ENCODE peak calls at places on chromosomes 5 and 9, in four cellular contexts. J is trophoblast cell, R is IMR-90, V is mesendoderm. D is an unnamed sample.

GRCh38 chr5:118611332-118611945 is 376.9 kb downstream of the DTWD2 start:
- DNase-seq in J (peak; percentile 56), R (peak; percentile 17), V (peak; percentile 53), D (peak; percentile 23)

GRCh38 chr9:78286125-78286524 is 10.8 kb upstream of the PSAT1 start:
- DNase-seq in J (no peak), R (no peak), V (no peak), D (no peak)

GRCh38 chr5:131068893-131069643 is 96.0 kb downstream of the HINT1 start:
- DNase-seq in J (no peak), R (no peak), V (no peak), D (no peak)

GRCh38 chr5:132825165-132825823 is 5.2 kb downstream of the SHROOM1 start:
- DNase-seq in J (no peak), R (no peak), V (peak; percentile 72), D (no peak)

GRCh38 chr9:75601280-75601679 is 289.2 kb upstream of the PCSK5 start:
- DNase-seq in J (peak; percentile 30), R (no peak), V (peak; percentile 47), D (no peak)

GRCh38 chr9:79742145-79742820 is 170.5 kb downstream of the TLE4 start:
- DNase-seq in J (no peak), R (no peak), V (peak; percentile 24), D (no peak)

GRCh38 chr9:75149841-75150241 is 61.5 kb downstream of the OSTF1 start:
- DNase-seq in J (no peak), R (no peak), V (no peak), D (no peak)

GRCh38 chr5:143776951-143777350 is 35.0 kb upstream of the HMHB1 start:
- DNase-seq in J (peak; percentile 12), R (no peak), V (no peak), D (no peak)

GRCh38 chr5:59039296-59040006 is 456.6 kb downstream of the RAB3C start:
- DNase-seq in J (peak; percentile 65), R (peak; percentile 76), V (peak; percentile 76), D (peak; percentile 90)

GRCh38 chr9:108040783-108041182 is 551.2 kb upstream of the KLF4 start:
- DNase-seq in J (peak; percentile 34), R (peak; percentile 54), V (no peak), D (peak; percentile 59)

GRCh38 chr5:1733369-1733768 is 66.3 kb downstream of the MRPL36 start:
- DNase-seq in J (no peak), R (no peak), V (no peak), D (no peak)

GRCh38 chr9:73081979-73082657 is 69.5 kb upstream of the ANXA1 start:
- DNase-seq in J (peak; percentile 58), R (peak; percentile 27), V (peak; percentile 67), D (peak; percentile 55)

GRCh38 chr5:61273279-61273678 is 58.8 kb upstream of the ZSWIM6 start:
- DNase-seq in J (peak; percentile 6), R (no peak), V (peak; percentile 65), D (no peak)

GRCh38 chr5:143233020-143233419 is 170.5 kb downstream of the NR3C1 start:
- DNase-seq in J (no peak), R (peak; percentile 75), V (no peak), D (no peak)

GRCh38 chr9:8732367-8733075 is 932.9 kb upstream of the DMAC1 start:
- DNase-seq in J (no peak), R (no peak), V (peak; percentile 18), D (no peak)

GRCh38 chr5:117252566-117252965 is 677.9 kb upstream of the SEMA6A start:
- DNase-seq in J (no peak), R (no peak), V (no peak), D (no peak)

GRCh38 chr9:30524311-30524710 is 1860.1 kb upstream of the ACO1 start:
- DNase-seq in J (no peak), R (no peak), V (no peak), D (no peak)
- H4K8ac ChIP-seq in J (no peak overlapping the region), R (no peak overlapping the region), V (no peak overlapping the region), D (no peak overlapping the region)

GRCh38 chr9:128148509-128149000 is 698 bp upstream of the LCN2 start:
- DNase-seq in J (no peak), R (no peak), V (no peak), D (no peak)
- H4K8ac ChIP-seq in J (no peak overlapping the region), R (no peak overlapping the region), V (no peak overlapping the region), D (no peak overlapping the region)

DNA sequence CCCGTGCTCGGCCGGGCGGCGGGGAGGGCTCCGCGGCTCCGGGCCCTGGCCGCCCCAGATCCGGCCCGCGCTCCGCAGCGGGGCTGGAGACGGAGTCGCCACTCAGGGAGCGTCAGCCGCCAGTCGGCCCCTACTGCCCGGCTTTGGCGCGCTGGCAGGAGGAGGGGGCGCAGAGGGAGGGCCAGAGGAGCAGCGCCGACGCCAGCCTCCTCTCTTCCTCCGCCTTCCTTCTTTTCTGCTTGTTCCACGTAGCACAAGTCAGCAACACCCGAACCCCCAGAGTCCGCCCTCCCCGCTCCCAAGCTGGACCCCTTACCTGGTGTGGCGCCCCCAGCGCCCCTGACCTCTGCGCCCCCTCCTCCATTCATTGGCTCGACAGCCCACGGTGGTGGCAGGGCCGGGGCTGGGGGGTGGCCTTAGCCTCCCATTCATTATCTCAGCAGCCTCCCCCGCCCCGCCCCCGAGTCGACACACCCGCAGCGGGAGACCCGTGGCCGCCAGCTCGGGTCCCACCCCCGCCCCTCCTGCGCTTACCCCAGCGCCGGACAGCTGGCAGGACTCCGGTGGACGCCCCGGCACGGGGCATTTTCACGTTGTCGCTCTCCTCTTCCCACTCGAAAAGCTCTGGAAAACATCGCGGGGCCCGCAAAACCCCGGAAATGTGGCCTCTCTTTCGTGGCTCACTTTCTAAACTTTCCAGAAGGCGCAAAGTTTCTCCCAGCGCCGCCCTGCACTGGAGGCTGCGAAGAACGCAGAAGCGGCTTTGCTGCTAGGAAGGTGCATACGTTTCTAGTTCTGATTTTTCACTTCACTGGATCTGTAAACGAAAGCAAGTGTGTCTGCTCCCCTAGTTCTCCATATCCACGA is at the start of gene LPAR1:
- DNase-seq in J (peak; percentile 8), R (peak; percentile 78), V (peak; percentile 78), D (peak; percentile 71)
- H4K8ac ChIP-seq in J (peak within 1 kb of the TSS; percentile 89), R (peak within 1 kb of the TSS; percentile 94), V (no peak within 1 kb of the TSS), D (peak within 1 kb of the TSS; percentile 95)

GRCh38 chr5:177132504-177133118 is 962 bp upstream of the NSD1 start:
- DNase-seq in J (peak; percentile 46), R (no peak), V (peak; percentile 84), D (peak; percentile 48)
- H4K8ac ChIP-seq in J (peak overlapping the region; percentile 94), R (peak overlapping the region; percentile 82), V (peak overlapping the region; percentile 99), D (peak overlapping the region; percentile 99)

GRCh38 chr5:610011-610743 is 2.0 kb upstream of the CEP72 start:
- DNase-seq in J (peak; percentile 96), R (no peak), V (no peak), D (no peak)

GRCh38 chr5:610744-611730 is 1.1 kb upstream of the CEP72 start:
- DNase-seq in J (no peak), R (no peak), V (no peak), D (no peak)

GRCh38 chr5:609088-609370 is 3.1 kb upstream of the CEP72 start:
- DNase-seq in J (no peak), R (no peak), V (no peak), D (no peak)

GRCh38 chr5:608286-609087 is 3.7 kb upstream of the CEP72 start:
- DNase-seq in J (no peak), R (no peak), V (no peak), D (no peak)

DNA sequence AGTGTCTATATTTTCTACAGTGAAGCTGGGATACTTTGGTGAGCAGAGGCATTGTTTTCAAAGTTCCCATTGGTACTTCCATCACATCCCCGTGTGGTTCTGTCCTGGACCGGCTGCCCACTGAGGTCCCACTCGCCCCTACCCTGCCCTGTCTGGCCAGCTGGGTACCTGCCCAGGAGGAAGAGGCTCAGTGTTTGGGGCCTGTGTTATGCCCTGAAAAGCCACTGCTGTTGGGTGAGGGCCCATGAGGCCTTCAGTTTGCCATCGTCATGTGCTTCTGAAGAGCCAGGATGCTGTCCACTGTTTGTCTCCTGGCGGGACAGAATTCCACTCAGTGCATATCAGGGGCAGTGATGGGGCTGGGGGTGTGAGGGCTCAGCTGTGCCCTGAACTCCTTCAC is 2.6 kb upstream of the CEP72 start:
- DNase-seq in J (no peak), R (no peak), V (no peak), D (no peak)
- H4K8ac ChIP-seq in J (no peak overlapping the region), R (no peak overlapping the region), V (no peak overlapping the region), D (no peak overlapping the region)

GRCh38 chr5:41903892-41904799 is at the start of gene RIMOC1:
- DNase-seq in J (peak; percentile 99), R (peak; percentile 100), V (peak; percentile 100), D (peak; percentile 100)
- H4K8ac ChIP-seq in J (peak within 1 kb of the TSS; percentile 94), R (peak within 1 kb of the TSS; percentile 87), V (peak within 1 kb of the TSS; percentile 77), D (peak within 1 kb of the TSS; percentile 97)

DNA sequence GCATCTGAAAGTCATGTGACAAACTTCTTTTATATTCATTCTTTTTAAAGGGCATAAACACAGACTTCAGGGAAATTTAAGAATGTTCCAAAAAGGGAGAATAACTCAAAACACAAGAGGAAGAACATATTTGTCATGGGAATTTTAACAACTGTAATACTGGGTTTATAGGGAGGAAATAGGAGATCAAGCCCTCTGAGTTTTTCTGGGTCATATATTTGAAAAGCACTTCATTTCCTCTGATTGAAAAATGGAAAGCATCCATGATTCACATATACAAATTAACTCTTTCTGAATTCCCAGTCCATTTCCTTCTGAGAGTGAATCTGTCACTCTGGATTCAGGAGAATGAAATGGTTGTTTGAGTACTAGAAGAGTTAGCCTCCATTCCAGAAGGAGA is 26.8 kb downstream of the LURAP1L start:
- DNase-seq in J (no peak), R (no peak), V (no peak), D (no peak)
- H4K8ac ChIP-seq in J (no peak overlapping the region), R (no peak overlapping the region), V (no peak overlapping the region), D (no peak overlapping the region)

DNA sequence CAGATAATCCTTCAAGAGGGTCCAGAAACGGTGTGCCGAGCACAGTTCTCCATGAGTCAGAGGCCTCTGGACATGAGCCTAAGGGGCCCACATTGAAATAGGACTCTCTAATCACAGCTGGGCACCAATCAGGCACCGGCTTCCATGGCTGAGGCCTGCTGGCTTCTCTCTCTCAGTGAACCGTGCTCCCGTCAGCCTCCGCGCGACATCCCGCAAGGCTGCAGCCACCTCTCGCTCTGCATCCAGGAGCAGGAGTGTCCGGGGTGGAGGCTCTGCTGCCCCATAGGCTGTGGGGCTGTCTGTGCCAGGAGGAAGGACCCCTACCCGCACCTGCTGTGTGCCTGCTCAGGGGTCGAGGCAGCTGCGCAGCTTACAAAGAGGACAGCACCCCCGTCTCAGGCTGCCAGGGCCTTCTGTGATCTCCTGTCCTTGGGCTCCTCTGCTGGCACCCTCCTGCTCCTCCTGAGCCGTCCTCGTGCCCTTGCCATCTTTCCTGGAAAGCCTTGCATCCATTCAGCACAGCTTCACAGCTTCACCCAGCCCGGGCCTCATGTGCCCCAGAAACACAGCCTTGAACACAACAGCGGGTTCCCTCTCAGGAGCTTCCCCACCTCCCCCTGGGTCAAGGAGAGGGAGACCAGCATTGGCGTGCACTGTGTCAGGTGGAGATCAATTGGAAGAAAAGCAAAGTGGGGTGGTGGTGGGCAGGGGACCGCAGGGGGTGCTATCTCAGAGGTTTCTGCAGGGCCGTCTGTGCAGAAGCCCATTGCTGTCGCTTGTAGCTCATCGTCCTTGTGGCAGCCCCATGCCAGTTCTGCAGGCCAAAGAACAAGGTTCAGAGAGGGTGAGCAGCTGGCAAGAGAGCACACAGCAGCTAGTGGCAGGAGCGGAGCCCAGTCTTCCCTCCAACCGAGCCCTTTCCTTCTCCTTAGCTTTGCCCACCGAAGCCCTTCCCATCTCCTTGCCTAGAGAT is 22.8 kb upstream of the FCN1 start:
- DNase-seq in J (no peak), R (no peak), V (no peak), D (no peak)
- H4K8ac ChIP-seq in J (no peak overlapping the region), R (no peak overlapping the region), V (no peak overlapping the region), D (peak overlapping the region; percentile 37)

D was measured in mesenchymal stem cell.